ENCODE peak calls at places on chromosomes 1 and 21, in seven cellular contexts. N is transverse colon, P is uterus, D is stomach, F is thyroid gland, A is H54, Y is IMR-90. S is an unnamed sample.

GRCh38 chr1:202551683-202552082 is 158.6 kb downstream of the SYT2 start:
- DNase-seq in Y (no peak), F (peak; percentile 75), A (no peak), N (peak; percentile 24), P (peak; percentile 64), D (no peak), S (peak; percentile 12)

GRCh38 chr1:21552715-21553114 is 43.5 kb downstream of the ALPL start:
- DNase-seq in A (peak; percentile 35), P (no peak), F (no peak), Y (peak; percentile 93), D (no peak), N (no peak), S (no peak)

GRCh38 chr1:94873520-94874351 is 53.2 kb downstream of the CNN3 start:
- DNase-seq in A (no peak), N (no peak), P (peak; percentile 43), D (no peak), F (no peak), Y (peak; percentile 57), S (no peak)

GRCh38 chr1:21264913-21265312 is 25.4 kb downstream of the ECE1 start:
- DNase-seq in P (no peak), A (no peak), Y (peak; percentile 63), D (no peak), N (no peak), F (no peak), S (no peak)

GRCh38 chr1:150429805-150430204 is 57.4 kb upstream of the TARS2 start:
- DNase-seq in P (no peak), A (no peak), D (no peak), N (no peak), Y (peak; percentile 7), F (no peak), S (no peak)

GRCh38 chr1:109765483-109765815 is 1.7 kb upstream of the EPS8L3 start:
- DNase-seq in D (peak; percentile 21), A (no peak), Y (no peak), N (no peak), F (no peak), P (no peak), S (peak; percentile 6)

GRCh38 chr1:164635074-164635783 is 76.2 kb downstream of the PBX1 start:
- DNase-seq in D (no peak), P (no peak), Y (no peak), A (no peak), F (no peak), N (no peak), S (no peak)

GRCh38 chr1:30691480-30691879 is 31.9 kb downstream of the MATN1 start:
- DNase-seq in N (no peak), Y (no peak), P (peak; percentile 14), D (no peak), F (no peak), A (no peak), S (no peak)

GRCh38 chr1:30508651-30509050 is 214.7 kb downstream of the MATN1 start:
- DNase-seq in D (peak; percentile 14), P (no peak), N (no peak), A (no peak), Y (no peak), F (no peak), S (no peak)

GRCh38 chr1:90486134-90486824 is 230.8 kb downstream of the BARHL2 start:
- DNase-seq in D (no peak), F (no peak), N (no peak), Y (no peak), P (no peak), A (no peak), S (no peak)

GRCh38 chr1:19405761-19406481 is 79.4 kb downstream of the CAPZB start:
- DNase-seq in F (no peak), P (no peak), A (no peak), N (no peak), D (no peak), Y (peak; percentile 27), S (no peak)

GRCh38 chr21:44908496-44908895 is 12.2 kb downstream of the ITGB2 start:
- DNase-seq in Y (no peak), P (no peak), A (no peak), D (no peak), F (no peak), N (no peak), S (no peak)

GRCh38 chr21:42513151-42513984 is at the start of gene SLC37A1:
- DNase-seq in D (peak; percentile 64), A (no peak), P (no peak), F (no peak), N (no peak), Y (no peak), S (no peak)

GRCh38 chr21:34841154-34841553 is 172.4 kb downstream of the CLIC6 start:
- DNase-seq in A (no peak), D (no peak), F (no peak), Y (no peak), P (no peak), N (no peak), S (no peak)

GRCh38 chr21:34840693-34841092 is 171.9 kb downstream of the CLIC6 start:
- DNase-seq in A (no peak), P (no peak), Y (no peak), D (no peak), N (no peak), F (no peak), S (no peak)

GRCh38 chr21:34836933-34837505 is 168.2 kb downstream of the CLIC6 start:
- DNase-seq in Y (no peak), P (no peak), N (no peak), D (no peak), F (no peak), A (no peak), S (no peak)

GRCh38 chr21:34836103-34836932 is 167.5 kb downstream of the CLIC6 start:
- DNase-seq in N (peak; percentile 46), F (peak; percentile 71), P (peak; percentile 74), A (peak; percentile 92), Y (peak; percentile 100), D (peak; percentile 71), S (peak; percentile 48)

GRCh38 chr21:34839070-34839820 is 170.5 kb downstream of the CLIC6 start:
- DNase-seq in D (no peak), N (no peak), Y (no peak), F (peak; percentile 31), A (no peak), P (no peak), S (no peak)
- TF ChIP-seq POLR2A in D (no peak), N (no peak), Y (no peak), F (no peak), A (no peak), P (no peak), S (no peak)

GRCh38 chr1:35714921-35715567 is 3.6 kb downstream of the C1orf216 start:
- DNase-seq in D (no peak), N (no peak), A (no peak), P (no peak), F (no peak), Y (no peak), S (no peak)

GRCh38 chr1:35717911-35718476 is 690 bp downstream of the C1orf216 start:
- DNase-seq in D (peak; percentile 28), A (peak; percentile 45), F (peak; percentile 49), P (peak; percentile 49), Y (peak; percentile 63), N (peak; percentile 45), S (peak; percentile 28)

GRCh38 chr1:35715568-35716002 is 3.1 kb downstream of the C1orf216 start:
- DNase-seq in Y (peak; percentile 69), P (peak; percentile 51), A (peak; percentile 87), F (peak; percentile 64), D (peak; percentile 75), N (peak; percentile 80), S (peak; percentile 73)

GRCh38 chr1:35718492-35719336 is at the start of gene C1orf216:
- DNase-seq in Y (peak; percentile 72), N (peak; percentile 53), D (peak; percentile 49), F (peak; percentile 66), P (peak; percentile 38), A (peak; percentile 58), S (peak; percentile 58)
- TF ChIP-seq POLR2A in Y (peak; percentile 66), N (no peak), D (no peak), F (no peak), P (peak; percentile 19), A (peak; percentile 54), S (peak; percentile 37)

GRCh38 chr1:23557471-23558124 is 1.7 kb downstream of the ID3 start:
- DNase-seq in P (no peak), F (no peak), A (no peak), N (no peak), D (no peak), Y (peak; percentile 47), S (no peak)

GRCh38 chr1:23556661-23557470 is 2.4 kb downstream of the ID3 start:
- DNase-seq in P (no peak), D (no peak), F (no peak), N (peak; percentile 64), A (no peak), Y (peak; percentile 86), S (peak; percentile 46)

GRCh38 chr1:23559136-23559984 is at the start of gene ID3:
- DNase-seq in F (peak; percentile 99), Y (peak; percentile 96), P (peak; percentile 95), N (peak; percentile 98), D (peak; percentile 98), A (no peak), S (peak; percentile 97)

GRCh38 chr1:23558872-23559135 is 497 bp downstream of the ID3 start:
- DNase-seq in N (no peak), F (no peak), D (no peak), A (no peak), Y (no peak), P (no peak), S (no peak)

DNA sequence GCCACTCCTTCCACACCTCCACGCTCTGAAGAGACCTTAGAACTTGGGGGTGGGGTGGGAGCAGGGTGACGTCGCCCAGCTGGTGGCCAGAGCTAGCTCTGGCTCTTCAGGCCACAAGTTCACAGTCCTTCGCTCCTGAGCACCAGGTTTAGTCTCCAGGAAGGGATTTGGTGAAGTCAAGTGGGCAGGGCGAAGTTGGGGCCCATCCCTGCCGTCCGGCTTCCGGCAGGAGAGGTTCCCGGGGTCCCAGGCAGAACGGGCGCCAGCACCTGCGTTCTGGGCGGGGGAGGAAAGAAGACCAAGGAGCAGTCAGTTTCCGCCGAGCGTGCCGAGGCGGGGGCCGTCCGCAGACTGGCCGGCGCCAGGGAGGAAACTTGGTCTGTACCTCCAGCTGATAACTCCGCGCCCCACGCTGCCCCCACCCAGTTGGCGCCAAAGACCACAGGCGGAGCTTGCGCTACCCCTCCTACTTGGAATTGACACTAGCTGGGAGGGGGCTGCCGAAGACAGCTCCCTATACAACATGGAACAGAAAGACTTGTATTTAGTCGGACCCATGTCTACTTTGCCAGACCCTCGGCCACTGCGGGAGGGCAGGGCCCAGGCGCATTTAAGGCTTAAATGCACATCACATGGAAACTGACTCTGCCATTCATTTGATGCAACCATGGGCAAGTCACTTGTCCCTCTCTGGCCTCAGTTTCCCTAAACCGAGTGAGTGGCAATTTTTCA is 995 bp downstream of the ID3 start:
- DNase-seq in P (peak; percentile 53), F (peak; percentile 82), A (no peak), D (peak; percentile 73), N (peak; percentile 83), Y (peak; percentile 48), S (peak; percentile 94)
- TF ChIP-seq POLR2A in P (peak; percentile 13), F (peak; percentile 30), A (peak; percentile 15), D (peak; percentile 16), N (peak; percentile 93), Y (peak; percentile 18), S (peak; percentile 97)

GRCh38 chr1:26696645-26697440 is 1.0 kb downstream of the ARID1A start:
- DNase-seq in Y (no peak), F (peak; percentile 35), D (peak; percentile 40), N (peak; percentile 52), P (peak; percentile 31), A (no peak), S (peak; percentile 47)
- TF ChIP-seq POLR2A in Y (no peak), F (no peak), D (no peak), N (peak; percentile 32), P (no peak), A (no peak), S (no peak)

S was measured in body of pancreas.